ENCODE peak calls at places on chromosomes 3 and 15, in six cellular contexts. N is cardiac fibroblast, T is AG10803, U is neuronal stem cell, I is AG04449, S is left ventricle myocardium inferior. A is an unnamed sample.

GRCh38 chr3:93989241-93989640 is 9.3 kb downstream of the ARL13B start:
- DNase-seq in N (no peak), T (no peak), U (no peak), I (no peak), S (no peak), A (no peak)

GRCh38 chr3:101249512-101249911 is 70.9 kb downstream of the IMPG2 start:
- DNase-seq in N (peak), T (peak), U (no peak), I (no peak), S (no peak), A (no peak)

GRCh38 chr3:129783470-129783869 is 110.0 kb downstream of the TMCC1 start:
- DNase-seq in N (peak), T (peak), U (no peak), I (no peak), S (no peak), A (no peak)

GRCh38 chr15:31867536-31868442 is 162.5 kb upstream of the CHRNA7 start:
- DNase-seq in N (peak), T (peak), U (peak), I (no peak), S (peak), A (peak)

GRCh38 chr3:87468938-87469337 is 192.6 kb upstream of the POU1F1 start:
- DNase-seq in N (peak), T (peak), U (no peak), I (no peak), S (no peak), A (no peak)

GRCh38 chr3:186971578-186971977 is 41.3 kb downstream of the ST6GAL1 start:
- DNase-seq in N (no peak), T (no peak), U (no peak), I (no peak), S (no peak), A (no peak)

GRCh38 chr15:66707310-66708160 is 5.5 kb downstream of the SMAD6 start:
- DNase-seq in N (no peak), T (peak), U (peak), I (no peak), S (peak), A (no peak)

GRCh38 chr15:38819343-38819858 is 254.8 kb upstream of the RASGRP1 start:
- DNase-seq in N (no peak), T (no peak), U (no peak), I (no peak), S (no peak), A (no peak)

GRCh38 chr3:117589454-117589853 is 879.9 kb downstream of the TUSC7 start:
- DNase-seq in N (no peak), T (peak), U (peak), I (no peak), S (no peak), A (no peak)

GRCh38 chr3:7328339-7328738 is 467.4 kb downstream of the GRM7 start:
- DNase-seq in N (no peak), T (no peak), U (no peak), I (no peak), S (no peak), A (no peak)

GRCh38 chr3:4744405-4745239 is 234.6 kb upstream of the BHLHE40 start:
- DNase-seq in N (peak), T (peak), U (no peak), I (no peak), S (no peak), A (no peak)

GRCh38 chr3:46935168-46935858 is 41.2 kb downstream of the CCDC12 start:
- DNase-seq in N (peak), T (peak), U (peak), I (peak), S (peak), A (peak)

GRCh38 chr3:149245738-149246451 is 24.3 kb upstream of the CP start:
- DNase-seq in N (peak), T (peak), U (no peak), I (no peak), S (no peak), A (no peak)

GRCh38 chr3:172522871-172523818 is at the start of gene TNFSF10:
- DNase-seq in N (no peak), T (peak), U (no peak), I (no peak), S (peak), A (no peak)

GRCh38 chr15:65206750-65207149 is 4.5 kb downstream of the CILP start:
- DNase-seq in N (no peak), T (no peak), U (no peak), I (no peak), S (no peak), A (no peak)

GRCh38 chr15:74060251-74060650 is 22.1 kb downstream of the GOLGA6A start:
- DNase-seq in N (no peak), T (no peak), U (no peak), I (no peak), S (no peak), A (no peak)

GRCh38 chr3:126883241-126883640 is 99.7 kb upstream of the PLXNA1 start:
- DNase-seq in N (peak), T (peak), U (no peak), I (peak), S (no peak), A (no peak)

GRCh38 chr15:35484231-35484945 is 61.6 kb downstream of the DPH6 start:
- DNase-seq in N (peak), T (no peak), U (no peak), I (no peak), S (no peak), A (no peak)

GRCh38 chr3:78221300-78221699 is 1181.4 kb downstream of the ROBO2 start:
- DNase-seq in N (no peak), T (no peak), U (no peak), I (no peak), S (no peak), A (no peak)

GRCh38 chr3:16174389-16174788 is at the start of gene GALNT15:
- DNase-seq in N (peak), T (peak), U (no peak), I (peak), S (peak), A (peak)

GRCh38 chr3:25420885-25421284 is 7.2 kb upstream of the RARB start:
- DNase-seq in N (peak), T (no peak), U (no peak), I (no peak), S (no peak), A (no peak)

GRCh38 chr15:45129651-45130129 is at the start of the genes DUOX1 and DUOXA1:
- DNase-seq in N (no peak), T (no peak), U (no peak), I (no peak), S (peak), A (no peak)

GRCh38 chr3:129507181-129507831 is 21.1 kb upstream of the RHO start:
- DNase-seq in N (no peak), T (no peak), U (no peak), I (no peak), S (peak), A (no peak)

GRCh38 chr15:70142322-70143191 is 44.8 kb upstream of the TLE3 start:
- DNase-seq in N (peak), T (no peak), U (no peak), I (no peak), S (peak), A (no peak)

GRCh38 chr15:69701198-69701597 is 248.6 kb downstream of the RPLP1 start:
- DNase-seq in N (no peak), T (no peak), U (no peak), I (no peak), S (no peak), A (no peak)

GRCh38 chr15:53197426-53197839 is 407.3 kb upstream of the ONECUT1 start:
- DNase-seq in N (peak), T (peak), U (peak), I (no peak), S (peak), A (peak)

GRCh38 chr3:82942041-82942440 is 1180.6 kb upstream of the GBE1 start:
- DNase-seq in N (no peak), T (no peak), U (no peak), I (no peak), S (no peak), A (no peak)

GRCh38 chr3:112132975-112133448 is at the start of gene GCSAM:
- DNase-seq in N (peak), T (no peak), U (no peak), I (no peak), S (peak), A (no peak)

GRCh38 chr3:64266065-64266874 is 41.0 kb upstream of the PRICKLE2 start:
- DNase-seq in N (peak), T (peak), U (no peak), I (peak), S (no peak), A (peak)

GRCh38 chr15:32833323-32833944 is 115.6 kb downstream of the GREM1 start:
- DNase-seq in N (peak), T (no peak), U (no peak), I (no peak), S (no peak), A (no peak)

GRCh38 chr15:72155021-72155621 is 36.9 kb downstream of the SENP8 start:
- DNase-seq in N (no peak), T (peak), U (no peak), I (no peak), S (peak), A (no peak)
- H3K4me3 ChIP-seq in N (peak), T (peak), U (no peak), I (peak), S (peak), A (peak)

GRCh38 chr3:53581671-53582070 is 87.3 kb downstream of the CACNA1D start:
- DNase-seq in N (no peak), T (peak), U (no peak), I (peak), S (no peak), A (no peak)

GRCh38 chr3:53589201-53589600 is 94.8 kb downstream of the CACNA1D start:
- DNase-seq in N (no peak), T (no peak), U (no peak), I (no peak), S (no peak), A (no peak)

GRCh38 chr3:53583161-53583690 is 88.8 kb downstream of the CACNA1D start:
- DNase-seq in N (no peak), T (no peak), U (no peak), I (no peak), S (no peak), A (no peak)

GRCh38 chr3:53588122-53588521 is 93.7 kb downstream of the CACNA1D start:
- DNase-seq in N (no peak), T (no peak), U (no peak), I (no peak), S (no peak), A (no peak)

DNA sequence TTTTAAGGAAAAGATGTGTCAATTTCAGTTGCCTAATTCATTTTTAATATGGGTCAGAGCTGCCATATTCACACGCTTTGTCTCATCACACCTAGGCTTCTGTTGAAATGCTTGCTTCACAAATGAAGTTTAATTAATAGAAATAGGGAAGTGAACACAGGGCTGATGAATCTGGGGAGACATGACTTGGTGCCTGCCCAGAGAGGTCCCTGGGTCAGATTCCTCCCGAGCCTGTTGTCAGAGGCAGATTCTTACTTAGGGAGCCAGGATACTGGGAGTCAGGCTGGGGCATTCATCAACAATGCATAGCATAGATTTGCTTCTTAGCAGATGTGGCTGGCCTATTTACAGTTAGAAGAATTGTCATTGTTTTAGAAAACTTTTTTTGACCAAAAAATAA is 90.6 kb downstream of the CACNA1D start:
- DNase-seq in N (no peak), T (no peak), U (no peak), I (no peak), S (no peak), A (no peak)
- H3K4me3 ChIP-seq in N (no peak), T (no peak), U (no peak), I (no peak), S (no peak), A (no peak)

GRCh38 chr3:150760431-150761200 is 2.4 kb downstream of the SIAH2 start:
- DNase-seq in N (no peak), T (no peak), U (no peak), I (no peak), S (no peak), A (no peak)

GRCh38 chr3:150757768-150758167 is 5.2 kb downstream of the SIAH2 start:
- DNase-seq in N (no peak), T (no peak), U (no peak), I (no peak), S (no peak), A (no peak)

GRCh38 chr3:150759947-150760346 is 3.0 kb downstream of the SIAH2 start:
- DNase-seq in N (no peak), T (no peak), U (no peak), I (no peak), S (no peak), A (no peak)

GRCh38 chr3:150757364-150757763 is 5.6 kb downstream of the SIAH2 start:
- DNase-seq in N (no peak), T (no peak), U (no peak), I (no peak), S (no peak), A (no peak)

GRCh38 chr3:150759319-150759718 is 3.6 kb downstream of the SIAH2 start:
- DNase-seq in N (peak), T (no peak), U (no peak), I (no peak), S (no peak), A (no peak)
- H3K4me3 ChIP-seq in N (no peak), T (no peak), U (no peak), I (no peak), S (no peak), A (no peak)

GRCh38 chr15:101615986-101616848 is 36.0 kb downstream of the TM2D3 start:
- DNase-seq in N (peak), T (peak), U (peak), I (no peak), S (peak), A (no peak)
- H3K4me3 ChIP-seq in N (peak), T (peak), U (no peak), I (peak), S (peak), A (no peak)

GRCh38 chr3:43411429-43411828 is 125.1 kb downstream of the SNRK start:
- DNase-seq in N (no peak), T (no peak), U (no peak), I (no peak), S (no peak), A (no peak)

GRCh38 chr3:43410575-43410974 is 124.2 kb downstream of the SNRK start:
- DNase-seq in N (no peak), T (no peak), U (no peak), I (peak), S (no peak), A (no peak)

GRCh38 chr3:43405888-43406636 is 119.7 kb downstream of the SNRK start:
- DNase-seq in N (peak), T (peak), U (no peak), I (peak), S (peak), A (peak)

GRCh38 chr3:43401171-43401570 is 114.8 kb downstream of the SNRK start:
- DNase-seq in N (no peak), T (no peak), U (no peak), I (no peak), S (no peak), A (no peak)

GRCh38 chr3:43406637-43407023 is 120.3 kb downstream of the SNRK start:
- DNase-seq in N (no peak), T (no peak), U (no peak), I (no peak), S (no peak), A (no peak)
- H3K4me3 ChIP-seq in N (no peak), T (no peak), U (no peak), I (no peak), S (no peak), A (no peak)

GRCh38 chr3:32399030-32399620 is 7.5 kb downstream of the CMTM7 start:
- DNase-seq in N (peak), T (peak), U (peak), I (no peak), S (no peak), A (no peak)
- H3K4me3 ChIP-seq in N (no peak), T (no peak), U (no peak), I (no peak), S (no peak), A (no peak)

DNA sequence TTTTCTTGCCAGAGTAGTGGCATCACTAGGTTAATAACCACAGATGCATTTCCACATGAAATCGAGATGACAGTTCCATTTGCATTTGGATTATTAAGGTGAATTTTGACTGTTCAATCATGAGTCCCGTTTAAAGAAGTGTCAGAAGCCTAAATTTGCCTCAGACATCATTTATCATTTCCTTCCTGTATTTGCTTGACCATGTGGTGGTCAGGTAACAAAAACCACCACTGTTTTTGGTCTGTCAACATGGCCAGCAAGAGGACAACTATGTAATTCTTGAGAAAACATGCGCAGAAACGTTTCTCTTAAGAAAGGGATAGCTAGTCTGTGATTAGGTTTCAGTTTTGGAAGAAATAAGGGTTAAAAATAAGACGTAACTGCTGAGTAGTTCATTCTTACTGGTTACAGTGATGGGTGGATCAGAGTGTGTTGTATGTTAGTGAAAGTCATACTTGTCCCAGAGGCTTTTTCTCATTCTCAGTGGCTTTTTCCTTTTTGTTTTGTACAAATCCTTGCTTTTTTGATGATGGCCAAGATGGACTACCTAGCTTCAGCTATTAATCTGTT is 204.5 kb downstream of the AKAP13 start:
- DNase-seq in N (no peak), T (no peak), U (no peak), I (no peak), S (no peak), A (no peak)
- H3K4me3 ChIP-seq in N (no peak), T (no peak), U (no peak), I (no peak), S (peak), A (no peak)

GRCh38 chr15:68275165-68275746 is 2.3 kb upstream of the FEM1B start:
- DNase-seq in N (no peak), T (no peak), U (no peak), I (no peak), S (no peak), A (no peak)

GRCh38 chr15:68272797-68273271 is 4.7 kb upstream of the FEM1B start:
- DNase-seq in N (peak), T (peak), U (no peak), I (peak), S (no peak), A (peak)

GRCh38 chr15:68274184-68274848 is 3.2 kb upstream of the FEM1B start:
- DNase-seq in N (no peak), T (no peak), U (no peak), I (no peak), S (no peak), A (no peak)

GRCh38 chr15:68268405-68268804 is 9.1 kb upstream of the FEM1B start:
- DNase-seq in N (no peak), T (no peak), U (no peak), I (no peak), S (no peak), A (no peak)

DNA sequence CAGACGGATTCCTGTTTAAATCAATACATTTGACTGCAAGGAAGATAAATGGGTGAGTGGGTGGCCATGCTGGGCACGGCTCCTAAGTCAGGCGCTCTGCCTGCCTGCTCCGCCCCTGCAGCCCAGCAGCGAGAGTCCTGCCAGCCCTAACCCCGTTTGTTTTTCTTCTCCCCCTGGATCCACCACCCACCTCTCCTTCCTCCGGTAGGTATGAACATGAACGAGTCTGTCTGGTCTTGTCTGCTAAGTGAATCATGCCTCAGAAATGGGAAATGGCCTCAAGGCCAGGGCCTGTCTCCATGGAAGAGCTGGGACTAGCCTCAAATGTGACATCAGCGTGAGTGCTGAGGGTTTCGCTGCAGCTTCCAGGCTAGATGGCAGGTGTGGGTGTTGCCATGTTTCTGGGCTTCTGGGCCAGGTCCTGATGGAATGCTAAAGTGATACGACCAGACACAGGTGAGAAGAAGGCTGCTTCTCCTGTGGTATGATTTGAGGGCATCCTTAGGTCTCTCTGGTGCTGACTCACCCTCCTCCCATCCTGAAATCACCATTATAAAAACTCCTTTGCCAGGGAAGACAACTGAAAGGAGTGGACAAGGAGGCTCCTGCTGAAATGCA is 5.6 kb upstream of the FEM1B start:
- DNase-seq in N (peak), T (peak), U (no peak), I (peak), S (no peak), A (peak)
- H3K4me3 ChIP-seq in N (no peak), T (peak), U (no peak), I (no peak), S (no peak), A (no peak)

GRCh38 chr3:98038241-98038640 is 3.1 kb upstream of the GABRR3 start:
- DNase-seq in N (peak), T (peak), U (no peak), I (no peak), S (no peak), A (peak)

GRCh38 chr3:98041350-98041749 is 6.2 kb upstream of the GABRR3 start:
- DNase-seq in N (no peak), T (no peak), U (no peak), I (no peak), S (no peak), A (no peak)

GRCh38 chr3:98039322-98040024 is 4.4 kb upstream of the GABRR3 start:
- DNase-seq in N (peak), T (peak), U (peak), I (peak), S (peak), A (peak)

GRCh38 chr3:98035208-98035607 is at the start of gene GABRR3:
- DNase-seq in N (no peak), T (no peak), U (no peak), I (no peak), S (no peak), A (no peak)

GRCh38 chr3:98038876-98039275 is 3.8 kb upstream of the GABRR3 start:
- DNase-seq in N (no peak), T (no peak), U (no peak), I (no peak), S (no peak), A (no peak)
- H3K4me3 ChIP-seq in N (no peak), T (no peak), U (no peak), I (no peak), S (no peak), A (no peak)

A was measured in skeletal muscle cell.